ENCODE peak calls at places on chromosomes 16 and 17, in seven cellular contexts. Q is dorsolateral prefrontal cortex; I is brain microvascular endothelial cell; X is CD8-positive, alpha-beta T cell; T is aorta; F is left ventricle myocardium inferior; S is H9. M is an unnamed sample. For H3K27me3, the result is how much of the 10 kb centered on the place peaks cover.

GRCh38 chr16:79776243-79776884 is 175.8 kb upstream of the MAF start:
- DNase-seq in Q (no peak), I (peak), X (no peak), T (no peak), F (peak), S (peak), M (no peak)

GRCh38 chr17:32256012-32256694 is 9.5 kb upstream of the RHBDL3 start:
- DNase-seq in Q (no peak), I (no peak), X (no peak), T (no peak), F (no peak), S (no peak), M (no peak)

GRCh38 chr17:8468109-8468508 is 32.4 kb downstream of the NDEL1 start:
- DNase-seq in Q (no peak), I (no peak), X (no peak), T (no peak), F (peak), S (no peak), M (no peak)

GRCh38 chr17:30950669-30951399 is 20.0 kb upstream of the RNF135 start:
- DNase-seq in Q (peak), I (peak), X (no peak), T (no peak), F (peak), S (no peak), M (no peak)

GRCh38 chr16:48444574-48444973 is 59.4 kb upstream of the SIAH1 start:
- DNase-seq in Q (no peak), I (peak), X (no peak), T (no peak), F (no peak), S (no peak), M (peak)

GRCh38 chr17:66737524-66737923 is 97.4 kb upstream of the CACNG5 start:
- DNase-seq in Q (peak), I (peak), X (no peak), T (no peak), F (peak), S (peak), M (no peak)

GRCh38 chr17:78903101-78903779 is at the start of gene CEP295NL:
- DNase-seq in Q (no peak), I (no peak), X (no peak), T (no peak), F (no peak), S (no peak), M (peak)

GRCh38 chr17:28228109-28228840 is 90.7 kb upstream of the TMEM97 start:
- DNase-seq in Q (no peak), I (no peak), X (no peak), T (peak), F (no peak), S (peak), M (no peak)

GRCh38 chr17:45108595-45109521 is 23.5 kb downstream of the PLCD3 start:
- DNase-seq in Q (no peak), I (no peak), X (no peak), T (no peak), F (no peak), S (no peak), M (no peak)

GRCh38 chr17:6257339-6257738 is 177.6 kb downstream of the AIPL1 start:
- DNase-seq in Q (no peak), I (no peak), X (no peak), T (no peak), F (no peak), S (peak), M (no peak)

GRCh38 chr17:56136316-56136715 is 17.0 kb upstream of the ANKFN1 start:
- DNase-seq in Q (no peak), I (no peak), X (no peak), T (no peak), F (no peak), S (no peak), M (no peak)

GRCh38 chr17:74742153-74742515 is 5.1 kb downstream of the RAB37 start:
- DNase-seq in Q (no peak), I (no peak), X (no peak), T (no peak), F (peak), S (peak), M (no peak)

GRCh38 chr16:14202697-14203096 is 131.6 kb downstream of the MRTFB start:
- DNase-seq in Q (no peak), I (no peak), X (no peak), T (no peak), F (no peak), S (no peak), M (no peak)

GRCh38 chr17:50164697-50164988 is 1.2 kb upstream of the SGCA start:
- DNase-seq in Q (no peak), I (no peak), X (no peak), T (no peak), F (no peak), S (no peak), M (no peak)

GRCh38 chr17:38674749-38675615 is at the start of gene EPOP:
- DNase-seq in Q (peak), I (peak), X (peak), T (peak), F (peak), S (peak), M (peak)

GRCh38 chr16:51872536-51872935 is 674.4 kb downstream of the TOX3 start:
- DNase-seq in Q (no peak), I (no peak), X (no peak), T (no peak), F (no peak), S (no peak), M (no peak)

GRCh38 chr16:24617502-24617901 is 78.1 kb downstream of the RBBP6 start:
- DNase-seq in Q (no peak), I (no peak), X (no peak), T (no peak), F (no peak), S (no peak), M (no peak)

GRCh38 chr17:65558683-65559311 is 2.7 kb downstream of the AXIN2 start:
- DNase-seq in Q (no peak), I (no peak), X (no peak), T (no peak), F (no peak), S (no peak), M (no peak)

GRCh38 chr17:42031584-42031983 is 11.7 kb downstream of the NKIRAS2 start:
- DNase-seq in Q (no peak), I (no peak), X (no peak), T (no peak), F (peak), S (no peak), M (no peak)

GRCh38 chr16:20415541-20415940 is 6.2 kb downstream of the ACSM5 start:
- DNase-seq in Q (no peak), I (no peak), X (no peak), T (no peak), F (no peak), S (no peak), M (no peak)

GRCh38 chr17:71302721-71303549 is 817.9 kb upstream of the SOX9 start:
- DNase-seq in Q (no peak), I (no peak), X (no peak), T (no peak), F (no peak), S (no peak), M (no peak)

GRCh38 chr16:779561-779960 is 8.6 kb downstream of the RPUSD1 start:
- DNase-seq in Q (no peak), I (no peak), X (no peak), T (no peak), F (no peak), S (no peak), M (no peak)
- H3K27me3 ChIP-seq in Q (under half), I (under half), X (under half), T (under half), F (half or more), S (under half), M (under half)

GRCh38 chr16:56198755-56199114 is 7.4 kb downstream of the GNAO1 start:
- DNase-seq in Q (no peak), I (no peak), X (no peak), T (no peak), F (no peak), S (no peak), M (no peak)
- H3K27me3 ChIP-seq in Q (under half), I (under half), X (under half), T (under half), F (under half), S (under half), M (under half)

DNA sequence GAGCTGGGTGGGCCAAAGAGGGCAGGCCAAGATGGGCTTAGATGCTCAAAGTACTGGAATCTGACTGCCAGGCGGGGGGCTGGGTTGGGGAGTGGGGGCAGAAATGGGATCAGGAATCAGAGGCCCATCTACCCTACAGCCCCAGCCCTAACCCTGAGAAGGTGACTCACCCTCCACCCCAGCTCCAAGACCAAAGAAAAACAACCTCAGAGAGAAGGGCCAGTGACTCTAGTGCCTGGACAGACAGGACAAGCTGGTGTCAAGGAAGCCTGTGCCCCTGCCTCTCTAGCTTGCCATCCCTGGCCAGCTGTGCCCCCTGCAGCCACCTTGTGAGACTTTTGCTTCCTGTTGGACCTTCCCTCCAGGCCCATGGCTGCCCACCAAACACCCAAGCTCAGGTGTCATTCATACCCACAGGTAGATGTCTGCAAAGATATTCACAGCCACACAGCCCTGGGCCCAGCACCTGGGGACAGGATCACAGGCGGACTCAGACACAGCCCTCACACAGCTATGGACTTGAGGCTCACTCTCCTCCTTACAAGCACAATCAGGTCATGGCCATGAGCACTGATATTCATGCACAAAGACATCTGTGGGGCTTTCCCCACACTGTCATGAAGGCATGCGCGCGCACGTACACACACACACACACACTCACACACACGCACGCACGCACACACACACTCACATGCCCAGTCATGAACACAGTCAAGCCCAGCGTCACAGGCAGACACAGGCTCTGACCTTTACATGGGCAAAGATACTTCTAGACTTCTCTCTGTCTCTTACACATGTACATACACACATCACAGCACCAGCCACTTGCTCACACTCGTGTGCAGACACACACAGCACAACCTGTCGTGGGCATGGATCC is 2.8 kb downstream of the WNT3 start:
- DNase-seq in Q (no peak), I (no peak), X (no peak), T (no peak), F (no peak), S (peak), M (no peak)
- H3K27me3 ChIP-seq in Q (under half), I (half or more), X (under half), T (under half), F (half or more), S (under half), M (under half)

GRCh38 chr16:86041807-86042206 is 142.8 kb downstream of the IRF8 start:
- DNase-seq in Q (no peak), I (no peak), X (no peak), T (no peak), F (no peak), S (no peak), M (no peak)

GRCh38 chr16:86041205-86041604 is 142.2 kb downstream of the IRF8 start:
- DNase-seq in Q (no peak), I (no peak), X (no peak), T (no peak), F (no peak), S (no peak), M (no peak)

GRCh38 chr16:86044881-86045600 is 146.1 kb downstream of the IRF8 start:
- DNase-seq in Q (no peak), I (no peak), X (peak), T (no peak), F (no peak), S (no peak), M (no peak)

GRCh38 chr16:86044241-86044671 is 145.3 kb downstream of the IRF8 start:
- DNase-seq in Q (no peak), I (peak), X (no peak), T (peak), F (no peak), S (peak), M (no peak)

GRCh38 chr16:86042996-86043725 is 144.2 kb downstream of the IRF8 start:
- DNase-seq in Q (no peak), I (no peak), X (no peak), T (no peak), F (no peak), S (no peak), M (no peak)
- H3K27me3 ChIP-seq in Q (under half), I (under half), X (under half), T (under half), F (half or more), S (under half), M (under half)

GRCh38 chr17:75983501-75984181 is 4.6 kb downstream of the TEN1 start:
- DNase-seq in Q (no peak), I (no peak), X (no peak), T (peak), F (no peak), S (peak), M (peak)

GRCh38 chr17:75980188-75981018 is 1.4 kb downstream of the TEN1 start:
- DNase-seq in Q (no peak), I (no peak), X (no peak), T (peak), F (no peak), S (no peak), M (peak)

GRCh38 chr17:75979705-75980187 is 706 bp downstream of the TEN1 start:
- DNase-seq in Q (no peak), I (peak), X (no peak), T (no peak), F (no peak), S (no peak), M (peak)

GRCh38 chr17:75978938-75979704 is at the start of the genes ACOX1 and TEN1:
- DNase-seq in Q (peak), I (peak), X (peak), T (peak), F (peak), S (peak), M (peak)

GRCh38 chr17:75981019-75981615 is 2.1 kb downstream of the TEN1 start:
- DNase-seq in Q (no peak), I (no peak), X (no peak), T (peak), F (no peak), S (no peak), M (peak)
- H3K27me3 ChIP-seq in Q (under half), I (under half), X (under half), T (under half), F (under half), S (under half), M (under half)

DNA sequence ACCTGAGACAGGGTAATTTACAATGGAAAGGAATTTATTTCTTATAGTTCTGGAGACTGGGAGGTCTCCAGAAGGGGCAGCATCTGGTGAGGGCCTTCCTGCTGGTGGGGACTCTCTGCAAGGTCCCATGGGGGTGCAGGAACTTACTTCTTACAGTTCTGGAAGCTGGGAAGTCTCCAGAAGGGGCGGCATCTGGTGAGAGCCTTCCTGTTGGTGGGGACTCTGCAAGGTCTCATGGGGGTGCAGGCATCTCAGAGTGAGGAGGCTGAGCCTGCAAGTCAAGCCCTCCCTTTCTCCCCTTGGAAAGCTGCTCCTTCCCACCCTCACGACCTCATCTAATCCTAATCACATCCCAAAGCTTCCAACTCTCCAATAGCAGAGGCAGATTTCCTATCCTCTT is 157.4 kb downstream of the FOXL1 start:
- DNase-seq in Q (no peak), I (no peak), X (no peak), T (no peak), F (no peak), S (no peak), M (no peak)
- H3K27me3 ChIP-seq in Q (under half), I (under half), X (under half), T (under half), F (under half), S (under half), M (under half)